ENCODE peak calls at places on chromosome 22, in five cellular contexts. One of them, this sample, is unnamed.
A peak's percentile ranks its signal among the peaks of the same experiment; 100 is the strongest.

GRCh38 chr22:38257650-38258246 is 15.1 kb downstream of the TMEM184B start:
- DNase-seq in H1: no peak
- DNase-seq in NCI-H1436: peak; percentile 27
- DNase-seq in iPS DF 6.9: no peak
- DNase-seq in stimulated activated CD4-positive, alpha-beta T cell treated with anti-CD3 and anti-CD28 coated beads, Interleukin-1b, Interleukin-23, amount 100 ng/mL, for 24 hours: no peak
- DNase-seq in this sample: no peak

GRCh38 chr22:35587447-35587870 is 29.7 kb downstream of the MB start:
- DNase-seq in H1: no peak
- DNase-seq in NCI-H1436: no peak
- DNase-seq in iPS DF 6.9: no peak
- DNase-seq in stimulated activated CD4-positive, alpha-beta T cell treated with anti-CD3 and anti-CD28 coated beads, Interleukin-1b, Interleukin-23, amount 100 ng/mL, for 24 hours: no peak
- DNase-seq in this sample: no peak

GRCh38 chr22:46408568-46409506 is 73.3 kb downstream of the TRMU start:
- DNase-seq in H1: no peak
- DNase-seq in NCI-H1436: no peak
- DNase-seq in iPS DF 6.9: no peak
- DNase-seq in stimulated activated CD4-positive, alpha-beta T cell treated with anti-CD3 and anti-CD28 coated beads, Interleukin-1b, Interleukin-23, amount 100 ng/mL, for 24 hours: no peak
- DNase-seq in this sample: no peak

GRCh38 chr22:19859861-19860510 is 5.3 kb upstream of the GNB1L start:
- DNase-seq in H1: no peak
- DNase-seq in NCI-H1436: no peak
- DNase-seq in iPS DF 6.9: no peak
- DNase-seq in stimulated activated CD4-positive, alpha-beta T cell treated with anti-CD3 and anti-CD28 coated beads, Interleukin-1b, Interleukin-23, amount 100 ng/mL, for 24 hours: no peak
- DNase-seq in this sample: no peak

GRCh38 chr22:28246392-28246791 is 327.3 kb upstream of the PITPNB start:
- DNase-seq in H1: no peak
- DNase-seq in NCI-H1436: no peak
- DNase-seq in iPS DF 6.9: no peak
- DNase-seq in stimulated activated CD4-positive, alpha-beta T cell treated with anti-CD3 and anti-CD28 coated beads, Interleukin-1b, Interleukin-23, amount 100 ng/mL, for 24 hours: no peak
- DNase-seq in this sample: no peak

GRCh38 chr22:42856865-42857704 is at the start of gene ARFGAP3:
- DNase-seq in H1: peak; percentile 66
- DNase-seq in NCI-H1436: peak; percentile 87
- DNase-seq in iPS DF 6.9: peak; percentile 66
- DNase-seq in stimulated activated CD4-positive, alpha-beta T cell treated with anti-CD3 and anti-CD28 coated beads, Interleukin-1b, Interleukin-23, amount 100 ng/mL, for 24 hours: peak; percentile 94
- DNase-seq in this sample: peak; percentile 98

GRCh38 chr22:49382451-49382735 is 445.3 kb downstream of the BRD1 start:
- DNase-seq in H1: no peak
- DNase-seq in NCI-H1436: no peak
- DNase-seq in iPS DF 6.9: no peak
- DNase-seq in stimulated activated CD4-positive, alpha-beta T cell treated with anti-CD3 and anti-CD28 coated beads, Interleukin-1b, Interleukin-23, amount 100 ng/mL, for 24 hours: no peak
- DNase-seq in this sample: no peak

GRCh38 chr22:19870153-19871022 is 15.7 kb upstream of the GNB1L start:
- DNase-seq in H1: no peak
- DNase-seq in NCI-H1436: no peak
- DNase-seq in iPS DF 6.9: no peak
- DNase-seq in stimulated activated CD4-positive, alpha-beta T cell treated with anti-CD3 and anti-CD28 coated beads, Interleukin-1b, Interleukin-23, amount 100 ng/mL, for 24 hours: no peak
- DNase-seq in this sample: no peak

GRCh38 chr22:39433476-39434242 is 23.2 kb upstream of the MGAT3 start:
- DNase-seq in H1: no peak
- DNase-seq in NCI-H1436: no peak
- DNase-seq in iPS DF 6.9: no peak
- DNase-seq in stimulated activated CD4-positive, alpha-beta T cell treated with anti-CD3 and anti-CD28 coated beads, Interleukin-1b, Interleukin-23, amount 100 ng/mL, for 24 hours: no peak
- DNase-seq in this sample: no peak

GRCh38 chr22:47783433-47784366 is 1021.2 kb downstream of the TBC1D22A start:
- DNase-seq in H1: no peak
- DNase-seq in NCI-H1436: no peak
- DNase-seq in iPS DF 6.9: no peak
- DNase-seq in stimulated activated CD4-positive, alpha-beta T cell treated with anti-CD3 and anti-CD28 coated beads, Interleukin-1b, Interleukin-23, amount 100 ng/mL, for 24 hours: no peak
- DNase-seq in this sample: no peak

GRCh38 chr22:45502215-45503070 is at the start of gene FBLN1:
- DNase-seq in H1: no peak
- DNase-seq in NCI-H1436: peak; percentile 24
- DNase-seq in iPS DF 6.9: no peak
- DNase-seq in stimulated activated CD4-positive, alpha-beta T cell treated with anti-CD3 and anti-CD28 coated beads, Interleukin-1b, Interleukin-23, amount 100 ng/mL, for 24 hours: no peak
- DNase-seq in this sample: no peak

GRCh38 chr22:26986051-26986881 is 328.9 kb downstream of the MIAT start:
- DNase-seq in H1: no peak
- DNase-seq in NCI-H1436: no peak
- DNase-seq in iPS DF 6.9: no peak
- DNase-seq in stimulated activated CD4-positive, alpha-beta T cell treated with anti-CD3 and anti-CD28 coated beads, Interleukin-1b, Interleukin-23, amount 100 ng/mL, for 24 hours: no peak
- DNase-seq in this sample: no peak

GRCh38 chr22:48906177-48906835 is 921.4 kb downstream of the BRD1 start:
- DNase-seq in H1: no peak
- DNase-seq in NCI-H1436: no peak
- DNase-seq in iPS DF 6.9: no peak
- DNase-seq in stimulated activated CD4-positive, alpha-beta T cell treated with anti-CD3 and anti-CD28 coated beads, Interleukin-1b, Interleukin-23, amount 100 ng/mL, for 24 hours: no peak
- DNase-seq in this sample: no peak

GRCh38 chr22:36125994-36126531 is 34.5 kb downstream of the APOL3 start:
- DNase-seq in H1: no peak
- DNase-seq in NCI-H1436: no peak
- DNase-seq in iPS DF 6.9: no peak
- DNase-seq in stimulated activated CD4-positive, alpha-beta T cell treated with anti-CD3 and anti-CD28 coated beads, Interleukin-1b, Interleukin-23, amount 100 ng/mL, for 24 hours: no peak
- DNase-seq in this sample: no peak

GRCh38 chr22:19765477-19766234 is 5.1 kb downstream of the TBX1 start:
- DNase-seq in H1: no peak
- DNase-seq in NCI-H1436: no peak
- DNase-seq in iPS DF 6.9: no peak
- DNase-seq in stimulated activated CD4-positive, alpha-beta T cell treated with anti-CD3 and anti-CD28 coated beads, Interleukin-1b, Interleukin-23, amount 100 ng/mL, for 24 hours: no peak
- DNase-seq in this sample: no peak

GRCh38 chr22:41681616-41682015 is 7.1 kb downstream of the SNU13 start:
- DNase-seq in H1: no peak
- DNase-seq in NCI-H1436: peak; percentile 5
- DNase-seq in iPS DF 6.9: no peak
- DNase-seq in stimulated activated CD4-positive, alpha-beta T cell treated with anti-CD3 and anti-CD28 coated beads, Interleukin-1b, Interleukin-23, amount 100 ng/mL, for 24 hours: no peak
- DNase-seq in this sample: no peak

GRCh38 chr22:19892249-19892879 is 37.7 kb upstream of the GNB1L start:
- DNase-seq in H1: no peak
- DNase-seq in NCI-H1436: no peak
- DNase-seq in iPS DF 6.9: no peak
- DNase-seq in stimulated activated CD4-positive, alpha-beta T cell treated with anti-CD3 and anti-CD28 coated beads, Interleukin-1b, Interleukin-23, amount 100 ng/mL, for 24 hours: no peak
- DNase-seq in this sample: no peak

GRCh38 chr22:20463324-20464095 is 25.9 kb upstream of the SCARF2 start:
- DNase-seq in H1: no peak
- DNase-seq in NCI-H1436: no peak
- DNase-seq in iPS DF 6.9: no peak
- DNase-seq in stimulated activated CD4-positive, alpha-beta T cell treated with anti-CD3 and anti-CD28 coated beads, Interleukin-1b, Interleukin-23, amount 100 ng/mL, for 24 hours: no peak
- DNase-seq in this sample: no peak

GRCh38 chr22:36182056-36182455 is 19.6 kb downstream of the APOL4 start:
- DNase-seq in H1: no peak
- DNase-seq in NCI-H1436: no peak
- DNase-seq in iPS DF 6.9: no peak
- DNase-seq in stimulated activated CD4-positive, alpha-beta T cell treated with anti-CD3 and anti-CD28 coated beads, Interleukin-1b, Interleukin-23, amount 100 ng/mL, for 24 hours: no peak
- DNase-seq in this sample: no peak